ENCODE peak calls at places on chromosomes 13 and 19, in five cellular contexts. N, D, T, Q and P are unnamed samples.

GRCh38 chr13:83996415-83996814 is 114.1 kb upstream of the SLITRK1 start:
- DNase-seq in N (no peak), D (no peak), Q (no peak), T (no peak), P (no peak)

GRCh38 chr13:51636349-51636890 is 52.2 kb downstream of the WDFY2 start:
- DNase-seq in N (no peak), Q (no peak), D (no peak), T (no peak), P (no peak)

GRCh38 chr13:99288069-99288468 is 19.1 kb downstream of the GPR183 start:
- DNase-seq in D (no peak), N (no peak), Q (no peak), T (peak; percentile 35), P (no peak)

GRCh38 chr13:32150794-32151193 is 119.2 kb downstream of the FRY start:
- DNase-seq in Q (peak; percentile 54), T (no peak), N (no peak), D (no peak), P (no peak)

GRCh38 chr13:87674143-87674772 is 3.1 kb downstream of the SLITRK5 start:
- DNase-seq in Q (no peak), N (peak; percentile 31), D (no peak), T (no peak), P (no peak)

GRCh38 chr19:13505761-13506549 is at the start of gene CACNA1A:
- DNase-seq in T (no peak), D (no peak), N (peak; percentile 57), Q (peak; percentile 19), P (no peak)

GRCh38 chr13:113629814-113630213 is 28.2 kb downstream of the ATP4B start:
- DNase-seq in Q (no peak), D (no peak), N (no peak), T (no peak), P (peak; percentile 30)

GRCh38 chr13:40388617-40389016 is 277.8 kb downstream of the FOXO1 start:
- DNase-seq in D (peak; percentile 69), T (peak; percentile 56), N (no peak), Q (peak; percentile 3), P (peak; percentile 55)

GRCh38 chr19:19866599-19867248 is 1.0 kb downstream of the ZNF253 start:
- DNase-seq in D (peak; percentile 32), N (peak; percentile 77), Q (no peak), T (peak; percentile 7), P (no peak)

GRCh38 chr13:39820606-39821005 is 165.1 kb downstream of the COG6 start:
- DNase-seq in D (no peak), N (no peak), Q (no peak), T (no peak), P (no peak)